ENCODE peak calls at places on chromosomes 5 and 9, in seven cellular contexts. H is thyroid gland, V is tibial nerve, A is breast epithelium, E is SK-N-SH, G is lower lobe of right lung, Z is fibroblast of lung. O is an unnamed sample.
A peak's percentile ranks its signal among the peaks of the same experiment; 100 is the strongest.

GRCh38 chr9:86434039-86434726 is 80.0 kb upstream of the TUT7 start:
- DNase-seq in H (no peak), V (peak; percentile 65), A (no peak), E (peak; percentile 56), G (no peak), Z (peak; percentile 88), O (no peak)

GRCh38 chr5:169435506-169436230 is 134.7 kb upstream of the SLIT3 start:
- DNase-seq in H (peak; percentile 14), V (no peak), A (no peak), E (no peak), G (no peak), Z (peak; percentile 53), O (no peak)

GRCh38 chr9:33263936-33264472 is 504 bp downstream of the BAG1 start:
- DNase-seq in H (no peak), V (peak; percentile 36), A (peak; percentile 59), E (peak; percentile 61), G (peak; percentile 78), Z (no peak), O (peak; percentile 44)

GRCh38 chr9:32487981-32488380 is 38.0 kb downstream of the RIGI start:
- DNase-seq in H (no peak), V (no peak), A (no peak), E (no peak), G (no peak), Z (peak; percentile 77), O (no peak)

GRCh38 chr5:126354012-126354856 is 69.0 kb upstream of the GRAMD2B start:
- DNase-seq in H (no peak), V (peak; percentile 18), A (no peak), E (peak; percentile 38), G (no peak), Z (peak; percentile 99), O (no peak)

GRCh38 chr9:3857673-3858072 is 331.9 kb upstream of the RFX3 start:
- DNase-seq in H (no peak), V (no peak), A (no peak), E (no peak), G (no peak), Z (peak; percentile 80), O (no peak)

GRCh38 chr9:78146241-78146640 is 89.6 kb upstream of the CEP78 start:
- DNase-seq in H (no peak), V (no peak), A (no peak), E (no peak), G (no peak), Z (peak; percentile 75), O (no peak)

GRCh38 chr9:91302831-91303230 is 58.9 kb downstream of the AUH start:
- DNase-seq in H (no peak), V (no peak), A (no peak), E (no peak), G (no peak), Z (peak; percentile 89), O (no peak)

GRCh38 chr5:88262116-88262515 is 6.5 kb downstream of the TMEM161B start:
- DNase-seq in H (no peak), V (no peak), A (no peak), E (no peak), G (no peak), Z (peak; percentile 83), O (no peak)

GRCh38 chr5:7425830-7426229 is 29.9 kb downstream of the ADCY2 start:
- DNase-seq in H (no peak), V (no peak), A (no peak), E (no peak), G (no peak), Z (peak; percentile 36), O (no peak)

GRCh38 chr5:99070355-99070754 is 141.5 kb upstream of the CHD1 start:
- DNase-seq in H (no peak), V (no peak), A (no peak), E (no peak), G (no peak), Z (no peak), O (no peak)

GRCh38 chr5:110161162-110161561 is 471.4 kb downstream of the MAN2A1 start:
- DNase-seq in H (no peak), V (no peak), A (no peak), E (no peak), G (no peak), Z (peak; percentile 20), O (no peak)

GRCh38 chr5:32014345-32014744 is 159.8 kb downstream of the GOLPH3 start:
- DNase-seq in H (no peak), V (no peak), A (no peak), E (no peak), G (no peak), Z (no peak), O (no peak)

GRCh38 chr5:94218374-94218773 is 400.0 kb downstream of the KIAA0825 start:
- DNase-seq in H (no peak), V (no peak), A (no peak), E (no peak), G (no peak), Z (peak; percentile 98), O (no peak)

GRCh38 chr5:160075073-160075472 is 44.2 kb downstream of the PWWP2A start:
- DNase-seq in H (no peak), V (no peak), A (no peak), E (no peak), G (no peak), Z (peak; percentile 54), O (no peak)

GRCh38 chr5:1821862-1822261 is 20.7 kb downstream of the NDUFS6 start:
- DNase-seq in H (no peak), V (no peak), A (no peak), E (no peak), G (no peak), Z (no peak), O (no peak)
- H3K36me3 ChIP-seq in H (peaks cover 17% of the 10 kb centered on the region), V (peaks cover 2% of the 10 kb centered on the region), A (no peaks in the 10 kb centered on the region), E (peaks cover 51% of the 10 kb centered on the region), G (peaks cover 62% of the 10 kb centered on the region), Z (peaks cover 5% of the 10 kb centered on the region), O (peaks cover 59% of the 10 kb centered on the region)

GRCh38 chr9:114335745-114336144 is 6.1 kb downstream of the ORM2 start:
- DNase-seq in H (no peak), V (no peak), A (no peak), E (no peak), G (no peak), Z (no peak), O (no peak)

GRCh38 chr9:114327749-114328148 is 1.9 kb upstream of the ORM2 start:
- DNase-seq in H (no peak), V (no peak), A (no peak), E (no peak), G (no peak), Z (no peak), O (no peak)

GRCh38 chr9:114334490-114334889 is 4.8 kb downstream of the ORM2 start:
- DNase-seq in H (no peak), V (no peak), A (no peak), E (no peak), G (no peak), Z (no peak), O (no peak)

GRCh38 chr9:114336157-114336556 is 6.5 kb downstream of the ORM2 start:
- DNase-seq in H (no peak), V (no peak), A (no peak), E (no peak), G (no peak), Z (no peak), O (no peak)

GRCh38 chr9:114330636-114331035 is 967 bp downstream of the ORM2 start:
- DNase-seq in H (no peak), V (no peak), A (no peak), E (no peak), G (no peak), Z (no peak), O (no peak)
- TF ChIP-seq CTCF in H (no peak), V (no peak), A (no peak), E (no peak), G (no peak), Z (no peak), O (no peak)

GRCh38 chr9:14203366-14204056 is 110.4 kb downstream of the NFIB start:
- DNase-seq in H (peak; percentile 71), V (no peak), A (peak; percentile 61), E (peak; percentile 22), G (no peak), Z (peak; percentile 62), O (peak; percentile 44)

GRCh38 chr9:14205463-14205862 is 108.5 kb downstream of the NFIB start:
- DNase-seq in H (no peak), V (no peak), A (no peak), E (no peak), G (no peak), Z (peak; percentile 98), O (no peak)

GRCh38 chr9:14209399-14209990 is 104.4 kb downstream of the NFIB start:
- DNase-seq in H (no peak), V (no peak), A (no peak), E (peak; percentile 24), G (no peak), Z (peak; percentile 29), O (peak; percentile 31)

GRCh38 chr9:14210428-14210827 is 103.5 kb downstream of the NFIB start:
- DNase-seq in H (no peak), V (no peak), A (no peak), E (no peak), G (no peak), Z (no peak), O (no peak)

GRCh38 chr9:14207352-14207995 is 106.5 kb downstream of the NFIB start:
- DNase-seq in H (no peak), V (no peak), A (no peak), E (no peak), G (no peak), Z (no peak), O (no peak)
- H3K4me1 ChIP-seq in H (peaks cover 28% of the 10 kb centered on the region), V (peaks cover 7% of the 10 kb centered on the region), A (peaks cover 10% of the 10 kb centered on the region), E (peaks cover 27% of the 10 kb centered on the region), G (peaks cover 24% of the 10 kb centered on the region), Z (peaks cover 9% of the 10 kb centered on the region), O (peaks cover 40% of the 10 kb centered on the region)

GRCh38 chr5:121981254-121981653 is 19.5 kb downstream of the SRFBP1 start:
- DNase-seq in H (no peak), V (no peak), A (no peak), E (no peak), G (no peak), Z (no peak), O (no peak)

GRCh38 chr5:121982089-121982488 is 20.3 kb downstream of the SRFBP1 start:
- DNase-seq in H (no peak), V (no peak), A (no peak), E (no peak), G (no peak), Z (no peak), O (no peak)

GRCh38 chr5:121979691-121980090 is 17.9 kb downstream of the SRFBP1 start:
- DNase-seq in H (no peak), V (no peak), A (no peak), E (no peak), G (no peak), Z (no peak), O (no peak)

GRCh38 chr5:121984250-121984649 is 22.5 kb downstream of the SRFBP1 start:
- DNase-seq in H (no peak), V (no peak), A (no peak), E (no peak), G (no peak), Z (no peak), O (no peak)

DNA sequence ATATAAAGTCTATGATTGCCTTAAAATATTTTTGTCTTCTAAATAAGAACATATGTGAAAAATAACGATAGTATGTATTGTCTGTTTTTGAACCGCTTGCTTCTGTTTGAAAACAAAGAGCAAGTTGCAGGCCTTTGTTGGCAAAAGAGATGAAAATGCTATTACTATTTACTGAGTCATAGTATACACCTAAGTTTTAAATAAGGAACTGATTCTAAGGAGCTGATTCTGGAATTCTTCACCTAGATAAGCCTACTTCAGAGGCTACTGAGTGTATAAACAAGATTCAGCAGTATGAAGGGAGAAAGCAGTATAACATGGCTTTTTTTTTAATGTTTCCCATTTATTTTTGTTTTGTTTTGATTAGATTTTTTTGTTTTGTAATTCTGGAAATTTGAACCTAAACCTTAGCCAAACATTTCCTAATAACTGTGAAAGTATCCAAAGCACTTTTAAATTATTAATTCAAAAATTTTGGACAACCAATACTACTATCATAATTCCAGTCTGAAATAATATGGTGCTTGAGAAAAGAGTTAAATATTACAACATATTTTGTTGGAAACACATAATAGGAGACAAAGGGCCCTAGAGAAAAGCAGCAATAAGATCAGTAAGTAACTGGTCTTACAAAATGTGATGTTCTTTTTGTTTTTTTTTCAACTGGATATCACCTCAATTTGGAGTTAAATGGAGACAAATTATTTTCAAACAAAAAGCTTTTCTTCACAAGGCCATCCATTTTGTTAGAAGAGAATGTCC is 20.9 kb downstream of the SRFBP1 start:
- DNase-seq in H (no peak), V (no peak), A (no peak), E (no peak), G (no peak), Z (peak; percentile 50), O (no peak)
- H3K36me3 ChIP-seq in H (no peaks in the 10 kb centered on the region), V (no peaks in the 10 kb centered on the region), A (no peaks in the 10 kb centered on the region), E (peaks cover 15% of the 10 kb centered on the region), G (no peaks in the 10 kb centered on the region), Z (no peaks in the 10 kb centered on the region), O (no peaks in the 10 kb centered on the region)

O was measured in BE2C.